ENCODE peak calls at places on chromosomes 3 and 15, in five cellular contexts. P, D, Z, A and V are unnamed samples.

GRCh38 chr3:81676706-81677456 is 84.6 kb downstream of the GBE1 start:
- DNase-seq in P (no peak), D (no peak), Z (no peak), A (no peak), V (no peak)

GRCh38 chr3:34296779-34297178 is 498.3 kb downstream of the PDCD6IP start:
- DNase-seq in P (no peak), D (no peak), Z (no peak), A (no peak), V (no peak)

GRCh38 chr3:167615030-167615429 is 38.7 kb downstream of the WDR49 start:
- DNase-seq in P (no peak), D (no peak), Z (no peak), A (no peak), V (no peak)

GRCh38 chr15:31236184-31237041 is 90.2 kb upstream of the KLF13 start:
- DNase-seq in P (peak), D (no peak), Z (no peak), A (no peak), V (peak)

GRCh38 chr15:35290301-35290721 is 205.2 kb upstream of the NANOGP8 start:
- DNase-seq in P (no peak), D (no peak), Z (no peak), A (no peak), V (no peak)

GRCh38 chr3:189727898-189728297 is 96.7 kb downstream of the TP63 start:
- DNase-seq in P (no peak), D (no peak), Z (no peak), A (no peak), V (no peak)

GRCh38 chr3:101243285-101244211 is 76.8 kb downstream of the IMPG2 start:
- DNase-seq in P (no peak), D (no peak), Z (no peak), A (no peak), V (no peak)

GRCh38 chr3:3259181-3259580 is 79.7 kb upstream of the CRBN start:
- DNase-seq in P (no peak), D (no peak), Z (no peak), A (no peak), V (no peak)

GRCh38 chr15:96321422-96322391 is 8.8 kb upstream of the NR2F2 start:
- DNase-seq in P (no peak), D (peak), Z (no peak), A (no peak), V (peak)

GRCh38 chr3:44939581-44940036 is 36.4 kb downstream of the ZDHHC3 start:
- DNase-seq in P (no peak), D (no peak), Z (no peak), A (no peak), V (no peak)

GRCh38 chr3:10646531-10647335 is 141.3 kb upstream of the ATP2B2 start:
- DNase-seq in P (no peak), D (no peak), Z (no peak), A (no peak), V (no peak)

GRCh38 chr3:86801921-86802320 is 189.0 kb downstream of the VGLL3 start:
- DNase-seq in P (no peak), D (no peak), Z (no peak), A (no peak), V (no peak)

GRCh38 chr3:46080124-46080991 is 53.1 kb upstream of the XCR1 start:
- DNase-seq in P (no peak), D (no peak), Z (no peak), A (no peak), V (no peak)

GRCh38 chr3:194161181-194162045 is 25.5 kb downstream of the HES1 start:
- DNase-seq in P (no peak), D (no peak), Z (no peak), A (no peak), V (no peak)

GRCh38 chr3:27971600-27971999 is 249.5 kb upstream of the EOMES start:
- DNase-seq in P (no peak), D (no peak), Z (no peak), A (no peak), V (no peak)

GRCh38 chr15:80946576-80946975 is 43.0 kb downstream of the MESD start:
- DNase-seq in P (no peak), D (no peak), Z (no peak), A (no peak), V (no peak)

GRCh38 chr15:69804786-69805185 is 292.9 kb downstream of the TLE3 start:
- DNase-seq in P (no peak), D (no peak), Z (no peak), A (no peak), V (no peak)

GRCh38 chr15:52193321-52193720 is 2.1 kb upstream of the GNB5 start:
- DNase-seq in P (no peak), D (no peak), Z (no peak), A (no peak), V (no peak)

GRCh38 chr3:65979731-65980130 is 59.0 kb downstream of the MAGI1 start:
- DNase-seq in P (no peak), D (no peak), Z (no peak), A (no peak), V (no peak)

GRCh38 chr3:66991478-66991877 is 6.6 kb upstream of the KBTBD8 start:
- DNase-seq in P (no peak), D (no peak), Z (no peak), A (no peak), V (peak)

GRCh38 chr3:189349772-189350171 is 178.0 kb downstream of the TPRG1 start:
- DNase-seq in P (peak), D (no peak), Z (no peak), A (no peak), V (no peak)

GRCh38 chr3:72044231-72044935 is 259.4 kb upstream of the PROK2 start:
- DNase-seq in P (no peak), D (no peak), Z (no peak), A (peak), V (no peak)

GRCh38 chr15:98609144-98609852 is 39.0 kb upstream of the IGF1R start:
- DNase-seq in P (no peak), D (no peak), Z (no peak), A (no peak), V (peak)

GRCh38 chr15:78368671-78369070 is 28.5 kb downstream of the CRABP1 start:
- DNase-seq in P (no peak), D (no peak), Z (no peak), A (no peak), V (no peak)

DNA sequence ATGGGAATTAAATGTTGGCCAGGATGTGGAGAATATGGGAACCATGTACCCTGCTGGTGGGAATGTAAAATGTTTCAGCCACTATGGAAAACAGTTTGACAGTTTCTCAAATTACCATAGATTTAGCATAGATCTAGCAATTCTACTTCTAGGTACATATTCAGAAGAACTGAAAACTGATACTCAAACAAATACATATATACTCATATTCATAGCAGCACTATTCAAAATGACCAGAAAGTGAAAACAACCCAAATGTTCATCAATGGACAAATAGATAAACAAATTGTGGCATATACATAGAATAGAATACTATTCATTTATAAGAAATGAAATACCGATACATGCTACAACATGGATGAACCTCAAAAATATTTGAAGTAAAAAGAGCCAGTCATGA is 539.4 kb downstream of the IGSF11 start:
- DNase-seq in P (no peak), D (no peak), Z (no peak), A (no peak), V (no peak)
- TF ChIP-seq CTCF in P (no peak), D (no peak), Z (no peak), A (peak), V (no peak)

GRCh38 chr3:12521010-12521409 is 24.3 kb downstream of the MKRN2OS start:
- DNase-seq in P (no peak), D (no peak), Z (no peak), A (no peak), V (no peak)

GRCh38 chr3:12518266-12519028 is 26.9 kb downstream of the MKRN2OS start:
- DNase-seq in P (no peak), D (no peak), Z (no peak), A (no peak), V (no peak)

GRCh38 chr3:12516873-12517272 is 28.4 kb downstream of the MKRN2OS start:
- DNase-seq in P (no peak), D (no peak), Z (no peak), A (no peak), V (no peak)

GRCh38 chr3:12522721-12523120 is 22.6 kb downstream of the MKRN2OS start:
- DNase-seq in P (no peak), D (peak), Z (no peak), A (no peak), V (no peak)
- TF ChIP-seq CTCF in P (no peak), D (peak), Z (no peak), A (no peak), V (no peak)

GRCh38 chr3:183447206-183448001 is 19.0 kb upstream of the MCF2L2 start:
- DNase-seq in P (peak), D (peak), Z (peak), A (peak), V (peak)
- TF ChIP-seq CTCF in P (no peak), D (no peak), Z (no peak), A (no peak), V (no peak)

GRCh38 chr3:128438488-128439072 is 28.1 kb downstream of the DNAJB8 start:
- DNase-seq in P (peak), D (peak), Z (no peak), A (no peak), V (no peak)
- TF ChIP-seq CTCF in P (peak), D (no peak), Z (no peak), A (peak), V (peak)

GRCh38 chr3:127448161-127448561 is 142.4 kb downstream of the TPRA1 start:
- DNase-seq in P (no peak), D (no peak), Z (peak), A (no peak), V (no peak)
- TF ChIP-seq CTCF in P (no peak), D (no peak), Z (no peak), A (no peak), V (no peak)

GRCh38 chr3:152508705-152509104 is 240.0 kb downstream of the MBNL1 start:
- DNase-seq in P (peak), D (no peak), Z (no peak), A (no peak), V (no peak)
- TF ChIP-seq CTCF in P (no peak), D (peak), Z (peak), A (peak), V (peak)

GRCh38 chr3:123547881-123548534 is 36.8 kb downstream of the HACD2 start:
- DNase-seq in P (no peak), D (no peak), Z (no peak), A (no peak), V (no peak)

GRCh38 chr3:123546133-123546755 is 38.6 kb downstream of the HACD2 start:
- DNase-seq in P (no peak), D (no peak), Z (no peak), A (no peak), V (no peak)

GRCh38 chr3:123552768-123553167 is 32.1 kb downstream of the HACD2 start:
- DNase-seq in P (no peak), D (no peak), Z (no peak), A (no peak), V (no peak)

GRCh38 chr3:123552095-123552714 is 32.6 kb downstream of the HACD2 start:
- DNase-seq in P (peak), D (no peak), Z (no peak), A (no peak), V (no peak)
- TF ChIP-seq CTCF in P (peak), D (peak), Z (peak), A (peak), V (no peak)

GRCh38 chr3:22245122-22245521 is 494.1 kb upstream of the ZNF385D start:
- DNase-seq in P (no peak), D (no peak), Z (no peak), A (no peak), V (no peak)

GRCh38 chr3:22245817-22246583 is 495.0 kb upstream of the ZNF385D start:
- DNase-seq in P (no peak), D (no peak), Z (no peak), A (no peak), V (no peak)

GRCh38 chr3:22236490-22237271 is 485.7 kb upstream of the ZNF385D start:
- DNase-seq in P (peak), D (no peak), Z (no peak), A (no peak), V (no peak)

DNA sequence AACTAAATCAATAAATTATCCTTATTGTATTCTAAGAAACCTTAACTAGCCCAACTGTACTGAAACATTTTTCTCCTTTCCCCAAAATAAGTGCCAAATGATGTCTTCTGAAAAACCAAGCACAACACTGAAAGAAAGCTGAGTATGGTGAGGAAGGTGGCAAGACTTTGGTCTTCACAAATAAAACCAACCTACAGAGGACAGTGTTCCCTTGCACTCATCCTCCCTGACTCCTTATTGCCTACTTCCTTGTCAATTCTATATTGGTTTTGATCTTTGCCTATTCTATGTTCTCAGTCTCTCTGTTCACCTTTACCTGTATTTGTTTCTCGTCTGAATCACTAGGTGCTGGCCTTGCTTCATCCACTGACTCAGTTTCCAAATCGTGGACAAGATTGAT is 490.1 kb upstream of the ZNF385D start:
- DNase-seq in P (no peak), D (no peak), Z (no peak), A (no peak), V (no peak)
- TF ChIP-seq CTCF in P (no peak), D (no peak), Z (no peak), A (no peak), V (no peak)

GRCh38 chr3:184134746-184135148 is 411 bp upstream of the EIF2B5 start:
- DNase-seq in P (peak), D (no peak), Z (peak), A (no peak), V (no peak)

GRCh38 chr3:184126006-184126405 is 9.2 kb upstream of the EIF2B5 start:
- DNase-seq in P (no peak), D (no peak), Z (no peak), A (no peak), V (no peak)

GRCh38 chr3:184132947-184133346 is 2.2 kb upstream of the EIF2B5 start:
- DNase-seq in P (no peak), D (no peak), Z (no peak), A (no peak), V (no peak)

GRCh38 chr3:184133840-184134745 is 1.1 kb upstream of the EIF2B5 start:
- DNase-seq in P (peak), D (peak), Z (peak), A (peak), V (peak)

DNA sequence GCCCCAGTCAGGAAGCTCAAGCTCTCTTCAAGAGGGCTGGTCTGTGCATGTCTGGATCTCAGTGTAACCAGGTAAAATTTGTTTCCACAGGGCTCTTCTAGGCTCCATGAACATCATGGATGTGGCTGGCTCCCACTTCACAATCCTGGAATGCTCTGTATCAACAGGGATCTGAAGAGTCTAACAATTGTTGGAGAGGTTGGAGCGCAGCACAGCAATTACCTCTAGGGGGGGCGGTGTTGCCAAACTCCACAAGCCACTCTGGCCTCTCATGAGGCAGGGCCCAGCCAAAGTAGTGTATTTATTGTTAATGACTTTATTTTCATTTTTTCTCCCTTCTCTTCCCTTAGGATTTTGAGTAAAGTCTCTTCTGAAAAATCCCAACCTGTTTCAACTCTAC is 6.1 kb upstream of the EIF2B5 start:
- DNase-seq in P (peak), D (no peak), Z (no peak), A (peak), V (peak)
- TF ChIP-seq CTCF in P (peak), D (peak), Z (peak), A (peak), V (peak)

GRCh38 chr15:59138243-59138642 is 33.3 kb downstream of the CCNB2 start:
- DNase-seq in P (peak), D (no peak), Z (peak), A (peak), V (peak)
- TF ChIP-seq CTCF in P (peak), D (peak), Z (peak), A (peak), V (peak)